ENCODE peak calls at places on chromosome 20, in nine cellular contexts. One of them, this sample, is unnamed.

GRCh38 chr20:5614506-5614905 is 135.7 kb upstream of the SHLD1 start:
- DNase-seq in tibial artery: no peak
- DNase-seq in A549: no peak
- DNase-seq in psoas muscle: no peak
- DNase-seq in IMR-90: no peak
- DNase-seq in stomach: no peak
- DNase-seq in mammary epithelial cell: no peak
- DNase-seq in CD4-positive, alpha-beta memory T cell: no peak
- DNase-seq in CD8-positive, alpha-beta T cell: no peak
- DNase-seq in this sample: no peak

GRCh38 chr20:43799150-43799711 is 72.4 kb upstream of the GTSF1L start:
- DNase-seq in stomach: no peak
- DNase-seq in mammary epithelial cell: no peak
- DNase-seq in A549: no peak
- DNase-seq in tibial artery: no peak
- DNase-seq in CD4-positive, alpha-beta memory T cell: no peak
- DNase-seq in psoas muscle: no peak
- DNase-seq in CD8-positive, alpha-beta T cell: no peak
- DNase-seq in IMR-90: peak; percentile 37
- DNase-seq in this sample: no peak

GRCh38 chr20:44738779-44739477 is 6.7 kb upstream of the KCNK15 start:
- DNase-seq in CD4-positive, alpha-beta memory T cell: peak; percentile 52
- DNase-seq in mammary epithelial cell: peak; percentile 73
- DNase-seq in A549: peak; percentile 95
- DNase-seq in psoas muscle: peak; percentile 64
- DNase-seq in IMR-90: peak; percentile 67
- DNase-seq in stomach: peak; percentile 79
- DNase-seq in tibial artery: peak; percentile 83
- DNase-seq in CD8-positive, alpha-beta T cell: no peak
- DNase-seq in this sample: no peak

GRCh38 chr20:15653396-15654207 is 919.6 kb downstream of the KIF16B start:
- DNase-seq in psoas muscle: no peak
- DNase-seq in tibial artery: no peak
- DNase-seq in mammary epithelial cell: no peak
- DNase-seq in stomach: no peak
- DNase-seq in IMR-90: peak; percentile 48
- DNase-seq in CD4-positive, alpha-beta memory T cell: no peak
- DNase-seq in CD8-positive, alpha-beta T cell: no peak
- DNase-seq in A549: no peak
- DNase-seq in this sample: no peak

GRCh38 chr20:31721408-31722332 is 998 bp downstream of the BCL2L1 start:
- DNase-seq in tibial artery: peak; percentile 75
- DNase-seq in psoas muscle: peak; percentile 70
- DNase-seq in stomach: peak; percentile 43
- DNase-seq in IMR-90: no peak
- DNase-seq in CD8-positive, alpha-beta T cell: no peak
- DNase-seq in A549: no peak
- DNase-seq in mammary epithelial cell: no peak
- DNase-seq in CD4-positive, alpha-beta memory T cell: no peak
- DNase-seq in this sample: no peak

GRCh38 chr20:1811621-1812498 is 83.3 kb upstream of the SIRPA start:
- DNase-seq in CD8-positive, alpha-beta T cell: no peak
- DNase-seq in stomach: no peak
- DNase-seq in IMR-90: peak; percentile 41
- DNase-seq in mammary epithelial cell: peak; percentile 39
- DNase-seq in psoas muscle: no peak
- DNase-seq in CD4-positive, alpha-beta memory T cell: no peak
- DNase-seq in tibial artery: no peak
- DNase-seq in A549: no peak
- DNase-seq in this sample: no peak

GRCh38 chr20:48595495-48596475 is 232.0 kb downstream of the PREX1 start:
- DNase-seq in mammary epithelial cell: no peak
- DNase-seq in CD8-positive, alpha-beta T cell: no peak
- DNase-seq in stomach: no peak
- DNase-seq in A549: no peak
- DNase-seq in tibial artery: peak; percentile 37
- DNase-seq in CD4-positive, alpha-beta memory T cell: no peak
- DNase-seq in IMR-90: no peak
- DNase-seq in psoas muscle: no peak
- DNase-seq in this sample: no peak

GRCh38 chr20:51500311-51500710 is 42.2 kb downstream of the NFATC2 start:
- DNase-seq in mammary epithelial cell: peak; percentile 85
- DNase-seq in psoas muscle: no peak
- DNase-seq in CD8-positive, alpha-beta T cell: peak; percentile 38
- DNase-seq in tibial artery: no peak
- DNase-seq in CD4-positive, alpha-beta memory T cell: peak; percentile 85
- DNase-seq in stomach: no peak
- DNase-seq in A549: no peak
- DNase-seq in IMR-90: no peak
- DNase-seq in this sample: no peak

GRCh38 chr20:35092524-35093244 is at the start of gene TRPC4AP:
- DNase-seq in IMR-90: peak; percentile 86
- DNase-seq in tibial artery: peak; percentile 94
- DNase-seq in stomach: peak; percentile 92
- DNase-seq in psoas muscle: peak; percentile 95
- DNase-seq in CD4-positive, alpha-beta memory T cell: peak; percentile 85
- DNase-seq in A549: peak; percentile 69
- DNase-seq in CD8-positive, alpha-beta T cell: peak; percentile 83
- DNase-seq in mammary epithelial cell: peak; percentile 87
- DNase-seq in this sample: peak; percentile 84

GRCh38 chr20:15619816-15620215 is 953.4 kb downstream of the KIF16B start:
- DNase-seq in psoas muscle: no peak
- DNase-seq in tibial artery: no peak
- DNase-seq in CD8-positive, alpha-beta T cell: no peak
- DNase-seq in stomach: no peak
- DNase-seq in mammary epithelial cell: no peak
- DNase-seq in IMR-90: no peak
- DNase-seq in CD4-positive, alpha-beta memory T cell: no peak
- DNase-seq in A549: no peak
- DNase-seq in this sample: no peak

GRCh38 chr20:56781108-56781739 is 152.1 kb downstream of the TFAP2C start:
- DNase-seq in IMR-90: no peak
- DNase-seq in psoas muscle: peak; percentile 77
- DNase-seq in CD4-positive, alpha-beta memory T cell: no peak
- DNase-seq in CD8-positive, alpha-beta T cell: no peak
- DNase-seq in tibial artery: no peak
- DNase-seq in stomach: no peak
- DNase-seq in A549: no peak
- DNase-seq in mammary epithelial cell: no peak
- DNase-seq in this sample: no peak

GRCh38 chr20:56788041-56788670 is 159.1 kb downstream of the TFAP2C start:
- DNase-seq in A549: peak; percentile 86
- DNase-seq in psoas muscle: no peak
- DNase-seq in stomach: no peak
- DNase-seq in tibial artery: no peak
- DNase-seq in CD8-positive, alpha-beta T cell: no peak
- DNase-seq in mammary epithelial cell: peak; percentile 85
- DNase-seq in IMR-90: peak; percentile 95
- DNase-seq in CD4-positive, alpha-beta memory T cell: no peak
- DNase-seq in this sample: no peak

GRCh38 chr20:56783826-56784225 is 154.7 kb downstream of the TFAP2C start:
- DNase-seq in CD8-positive, alpha-beta T cell: no peak
- DNase-seq in CD4-positive, alpha-beta memory T cell: no peak
- DNase-seq in tibial artery: no peak
- DNase-seq in stomach: no peak
- DNase-seq in mammary epithelial cell: no peak
- DNase-seq in A549: no peak
- DNase-seq in IMR-90: no peak
- DNase-seq in psoas muscle: no peak
- DNase-seq in this sample: no peak

GRCh38 chr20:56788671-56789610 is 159.8 kb downstream of the TFAP2C start:
- DNase-seq in CD8-positive, alpha-beta T cell: no peak
- DNase-seq in stomach: no peak
- DNase-seq in tibial artery: no peak
- DNase-seq in CD4-positive, alpha-beta memory T cell: no peak
- DNase-seq in mammary epithelial cell: peak; percentile 11
- DNase-seq in IMR-90: no peak
- DNase-seq in A549: no peak
- DNase-seq in psoas muscle: no peak
- DNase-seq in this sample: no peak

GRCh38 chr20:56786503-56786902 is 157.4 kb downstream of the TFAP2C start:
- DNase-seq in CD8-positive, alpha-beta T cell: no peak
- DNase-seq in CD4-positive, alpha-beta memory T cell: no peak
- DNase-seq in psoas muscle: no peak
- DNase-seq in IMR-90: no peak
- DNase-seq in mammary epithelial cell: no peak
- DNase-seq in tibial artery: no peak
- DNase-seq in stomach: no peak
- DNase-seq in A549: no peak
- DNase-seq in this sample: no peak
- H3K9me3 ChIP-seq in CD8-positive, alpha-beta T cell: no peaks in the 10 kb centered on the region
- H3K9me3 ChIP-seq in CD4-positive, alpha-beta memory T cell: no peaks in the 10 kb centered on the region
- H3K9me3 ChIP-seq in psoas muscle: no peaks in the 10 kb centered on the region
- H3K9me3 ChIP-seq in IMR-90: peaks cover 2% of the 10 kb centered on the region
- H3K9me3 ChIP-seq in mammary epithelial cell: no peaks in the 10 kb centered on the region
- H3K9me3 ChIP-seq in tibial artery: no peaks in the 10 kb centered on the region
- H3K9me3 ChIP-seq in stomach: no peaks in the 10 kb centered on the region
- H3K9me3 ChIP-seq in A549: no peaks in the 10 kb centered on the region
- H3K9me3 ChIP-seq in this sample: no peaks in the 10 kb centered on the region

DNA sequence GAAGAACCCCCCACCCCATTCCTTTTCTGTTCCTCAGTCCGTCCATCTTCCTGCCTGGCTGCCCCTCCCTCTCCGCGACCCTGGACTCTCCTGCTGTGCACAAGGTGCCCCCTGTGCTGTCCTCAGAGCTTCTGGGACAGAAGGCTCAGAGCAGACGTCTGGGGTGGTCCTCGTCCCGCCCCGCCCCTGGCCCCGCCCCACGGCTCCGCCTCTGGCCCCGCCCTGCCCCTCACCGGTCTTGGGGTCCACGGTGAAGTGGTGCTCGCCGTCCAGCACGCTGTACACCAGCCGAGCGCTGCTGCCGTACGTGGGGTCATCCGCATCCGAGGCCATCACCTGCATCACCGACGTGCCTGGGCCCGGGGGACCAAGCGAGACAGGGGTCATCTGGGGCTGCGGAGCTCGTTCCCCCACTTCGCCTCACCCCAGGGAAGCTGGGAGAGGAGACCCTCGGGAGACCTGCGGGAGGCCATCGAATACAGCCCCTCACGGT is 81.0 kb downstream of the CDH22 start:
- DNase-seq in CD4-positive, alpha-beta memory T cell: no peak
- DNase-seq in stomach: no peak
- DNase-seq in psoas muscle: peak; percentile 46
- DNase-seq in IMR-90: no peak
- DNase-seq in A549: no peak
- DNase-seq in mammary epithelial cell: no peak
- DNase-seq in CD8-positive, alpha-beta T cell: no peak
- DNase-seq in tibial artery: no peak
- DNase-seq in this sample: no peak
- H3K9me3 ChIP-seq in CD4-positive, alpha-beta memory T cell: no peaks in the 10 kb centered on the region
- H3K9me3 ChIP-seq in stomach: no peaks in the 10 kb centered on the region
- H3K9me3 ChIP-seq in psoas muscle: no peaks in the 10 kb centered on the region
- H3K9me3 ChIP-seq in IMR-90: no peaks in the 10 kb centered on the region
- H3K9me3 ChIP-seq in A549: no peaks in the 10 kb centered on the region
- H3K9me3 ChIP-seq in mammary epithelial cell: no peaks in the 10 kb centered on the region
- H3K9me3 ChIP-seq in CD8-positive, alpha-beta T cell: no peaks in the 10 kb centered on the region
- H3K9me3 ChIP-seq in tibial artery: no peaks in the 10 kb centered on the region
- H3K9me3 ChIP-seq in this sample: no peaks in the 10 kb centered on the region

DNA sequence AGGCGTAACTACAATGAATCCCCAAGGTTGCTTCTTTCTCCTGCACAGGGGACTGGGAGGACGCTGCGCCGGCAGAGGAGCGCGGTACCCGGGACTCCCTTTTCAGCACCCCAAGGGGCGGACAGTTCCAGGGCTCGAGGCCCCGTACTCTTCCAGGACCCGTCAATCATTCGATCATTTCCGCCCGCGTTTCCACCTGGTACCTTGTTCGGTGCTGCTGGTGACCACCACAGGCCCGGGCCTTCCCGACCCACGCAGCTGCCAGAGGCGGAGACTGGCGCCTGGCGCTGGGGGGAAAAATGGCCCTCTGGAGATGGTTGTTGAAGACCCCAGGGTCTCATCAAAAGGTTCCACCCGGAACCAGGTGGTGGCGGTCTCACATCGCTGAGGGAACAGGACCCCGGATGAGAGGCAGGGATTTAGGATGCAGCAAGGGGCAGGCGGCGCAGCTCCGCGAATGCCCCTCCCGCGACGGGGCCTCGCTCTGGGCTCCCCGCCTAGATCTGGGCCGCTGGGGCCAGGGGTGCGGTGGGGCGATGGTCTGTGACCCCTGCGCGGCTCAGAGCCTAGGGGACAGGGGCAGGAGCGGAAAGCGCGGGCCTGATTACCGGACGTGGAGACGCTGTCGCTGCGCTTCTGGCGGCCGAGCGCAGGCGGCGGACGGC is 744 bp downstream of the VSX1 start:
- DNase-seq in CD4-positive, alpha-beta memory T cell: no peak
- DNase-seq in psoas muscle: peak; percentile 29
- DNase-seq in mammary epithelial cell: no peak
- DNase-seq in tibial artery: peak; percentile 60
- DNase-seq in A549: no peak
- DNase-seq in stomach: peak; percentile 28
- DNase-seq in IMR-90: no peak
- DNase-seq in CD8-positive, alpha-beta T cell: no peak
- DNase-seq in this sample: no peak
- H3K9me3 ChIP-seq in CD4-positive, alpha-beta memory T cell: no peaks in the 10 kb centered on the region
- H3K9me3 ChIP-seq in psoas muscle: no peaks in the 10 kb centered on the region
- H3K9me3 ChIP-seq in mammary epithelial cell: no peaks in the 10 kb centered on the region
- H3K9me3 ChIP-seq in tibial artery: no peaks in the 10 kb centered on the region
- H3K9me3 ChIP-seq in A549: peaks cover 2% of the 10 kb centered on the region
- H3K9me3 ChIP-seq in stomach: no peaks in the 10 kb centered on the region
- H3K9me3 ChIP-seq in IMR-90: no peaks in the 10 kb centered on the region
- H3K9me3 ChIP-seq in CD8-positive, alpha-beta T cell: no peaks in the 10 kb centered on the region
- H3K9me3 ChIP-seq in this sample: no peaks in the 10 kb centered on the region

GRCh38 chr20:29740951-29741593 is 1516.4 kb upstream of the DEFB115 start:
- DNase-seq in mammary epithelial cell: no peak
- DNase-seq in IMR-90: no peak
- DNase-seq in psoas muscle: peak; percentile 37
- DNase-seq in CD8-positive, alpha-beta T cell: no peak
- DNase-seq in tibial artery: peak; percentile 40
- DNase-seq in A549: no peak
- DNase-seq in CD4-positive, alpha-beta memory T cell: no peak
- DNase-seq in stomach: peak; percentile 15
- DNase-seq in this sample: no peak

GRCh38 chr20:29740601-29740950 is 1516.9 kb upstream of the DEFB115 start:
- DNase-seq in psoas muscle: peak; percentile 42
- DNase-seq in tibial artery: peak; percentile 45
- DNase-seq in mammary epithelial cell: no peak
- DNase-seq in CD4-positive, alpha-beta memory T cell: no peak
- DNase-seq in CD8-positive, alpha-beta T cell: no peak
- DNase-seq in stomach: peak; percentile 16
- DNase-seq in A549: no peak
- DNase-seq in IMR-90: no peak
- DNase-seq in this sample: no peak

GRCh38 chr20:29741894-29742698 is 1515.4 kb upstream of the DEFB115 start:
- DNase-seq in CD8-positive, alpha-beta T cell: no peak
- DNase-seq in mammary epithelial cell: no peak
- DNase-seq in stomach: no peak
- DNase-seq in CD4-positive, alpha-beta memory T cell: no peak
- DNase-seq in A549: no peak
- DNase-seq in tibial artery: peak; percentile 43
- DNase-seq in IMR-90: no peak
- DNase-seq in psoas muscle: peak; percentile 36
- DNase-seq in this sample: no peak

GRCh38 chr20:29742699-29743100 is 1514.8 kb upstream of the DEFB115 start:
- DNase-seq in mammary epithelial cell: no peak
- DNase-seq in IMR-90: no peak
- DNase-seq in stomach: no peak
- DNase-seq in psoas muscle: no peak
- DNase-seq in CD8-positive, alpha-beta T cell: no peak
- DNase-seq in A549: no peak
- DNase-seq in CD4-positive, alpha-beta memory T cell: no peak
- DNase-seq in tibial artery: no peak
- DNase-seq in this sample: no peak

DNA sequence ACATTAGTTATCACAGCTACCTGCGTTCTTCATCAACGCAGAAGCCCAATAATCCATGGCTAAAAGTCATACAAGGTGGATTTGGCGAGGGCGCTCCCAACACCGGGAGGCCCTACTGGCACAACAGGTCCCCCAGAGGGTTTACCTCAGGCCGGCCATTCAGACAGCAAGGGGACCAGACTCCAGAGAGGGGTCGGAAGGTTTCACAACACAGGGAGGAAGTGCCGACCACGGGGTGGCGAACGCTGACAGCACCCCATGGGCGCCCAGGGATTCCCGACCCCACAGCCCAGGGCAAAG is 1515.9 kb upstream of the DEFB115 start:
- DNase-seq in IMR-90: no peak
- DNase-seq in mammary epithelial cell: no peak
- DNase-seq in CD8-positive, alpha-beta T cell: no peak
- DNase-seq in tibial artery: peak; percentile 60
- DNase-seq in A549: no peak
- DNase-seq in CD4-positive, alpha-beta memory T cell: no peak
- DNase-seq in psoas muscle: no peak
- DNase-seq in stomach: peak; percentile 24
- DNase-seq in this sample: no peak
- H3K9me3 ChIP-seq in IMR-90: peaks cover 25% of the 10 kb centered on the region
- H3K9me3 ChIP-seq in mammary epithelial cell: peaks cover 40% of the 10 kb centered on the region
- H3K9me3 ChIP-seq in CD8-positive, alpha-beta T cell: no peaks in the 10 kb centered on the region
- H3K9me3 ChIP-seq in tibial artery: peaks cover 39% of the 10 kb centered on the region
- H3K9me3 ChIP-seq in A549: no peaks in the 10 kb centered on the region
- H3K9me3 ChIP-seq in CD4-positive, alpha-beta memory T cell: no peaks in the 10 kb centered on the region
- H3K9me3 ChIP-seq in psoas muscle: peaks cover 17% of the 10 kb centered on the region
- H3K9me3 ChIP-seq in stomach: peaks cover 13% of the 10 kb centered on the region
- H3K9me3 ChIP-seq in this sample: no peaks in the 10 kb centered on the region

This sample was measured in T-helper 17 cell.